ENCODE peak calls at places on chromosomes 2 and 18, in eight cellular contexts. D is transverse colon, J is stomach, N is tibial nerve, F is sigmoid colon, I is uterus, M is right lobe of liver, L is heart left ventricle. H is an unnamed sample.

GRCh38 chr2:25168256-25169072 is at the start of gene POMC:
- DNase-seq in D (peak; percentile 13), N (no peak), F (no peak), M (no peak), L (no peak), I (no peak), J (peak; percentile 27), H (peak; percentile 25)

GRCh38 chr2:232982926-232983668 is 30.0 kb downstream of the NGEF start:
- DNase-seq in L (no peak), J (no peak), N (no peak), M (no peak), I (no peak), D (no peak), F (no peak), H (no peak)

GRCh38 chr18:22043837-22044236 is 125.6 kb upstream of the GATA6 start:
- DNase-seq in F (no peak), D (no peak), M (no peak), I (no peak), N (no peak), L (no peak), J (no peak), H (no peak)

GRCh38 chr2:33620-34019 is 12.7 kb downstream of the FAM110C start:
- DNase-seq in F (no peak), I (no peak), L (no peak), N (no peak), M (no peak), J (peak; percentile 61), D (peak; percentile 68), H (peak; percentile 30)

GRCh38 chr18:31731628-31732027 is 29.1 kb downstream of the SLC25A52 start:
- DNase-seq in N (no peak), F (no peak), J (no peak), M (no peak), I (no peak), D (no peak), L (no peak), H (no peak)

GRCh38 chr2:41194235-41194634 is 742.3 kb upstream of the SLC8A1 start:
- DNase-seq in L (peak; percentile 25), F (no peak), D (no peak), I (no peak), J (peak; percentile 25), M (peak; percentile 35), N (no peak), H (peak; percentile 8)

GRCh38 chr18:79873449-79874110 is 75.8 kb downstream of the KCNG2 start:
- DNase-seq in D (no peak), F (no peak), N (no peak), J (no peak), M (peak; percentile 49), I (no peak), L (no peak), H (no peak)

GRCh38 chr2:32806857-32807256 is 139.9 kb upstream of the LTBP1 start:
- DNase-seq in I (no peak), L (no peak), J (no peak), D (no peak), F (no peak), N (no peak), M (no peak), H (no peak)

GRCh38 chr2:216149741-216150140 is 40.6 kb downstream of the XRCC5 start:
- DNase-seq in I (no peak), F (no peak), M (no peak), N (no peak), D (no peak), J (no peak), L (no peak), H (no peak)
- H3K27me3 ChIP-seq in I (no peaks in the 10 kb centered on the region), F (no peaks in the 10 kb centered on the region), M (no peaks in the 10 kb centered on the region), N (no peaks in the 10 kb centered on the region), D (no peaks in the 10 kb centered on the region), J (no peaks in the 10 kb centered on the region), L (no peaks in the 10 kb centered on the region), H (no peaks in the 10 kb centered on the region)

DNA sequence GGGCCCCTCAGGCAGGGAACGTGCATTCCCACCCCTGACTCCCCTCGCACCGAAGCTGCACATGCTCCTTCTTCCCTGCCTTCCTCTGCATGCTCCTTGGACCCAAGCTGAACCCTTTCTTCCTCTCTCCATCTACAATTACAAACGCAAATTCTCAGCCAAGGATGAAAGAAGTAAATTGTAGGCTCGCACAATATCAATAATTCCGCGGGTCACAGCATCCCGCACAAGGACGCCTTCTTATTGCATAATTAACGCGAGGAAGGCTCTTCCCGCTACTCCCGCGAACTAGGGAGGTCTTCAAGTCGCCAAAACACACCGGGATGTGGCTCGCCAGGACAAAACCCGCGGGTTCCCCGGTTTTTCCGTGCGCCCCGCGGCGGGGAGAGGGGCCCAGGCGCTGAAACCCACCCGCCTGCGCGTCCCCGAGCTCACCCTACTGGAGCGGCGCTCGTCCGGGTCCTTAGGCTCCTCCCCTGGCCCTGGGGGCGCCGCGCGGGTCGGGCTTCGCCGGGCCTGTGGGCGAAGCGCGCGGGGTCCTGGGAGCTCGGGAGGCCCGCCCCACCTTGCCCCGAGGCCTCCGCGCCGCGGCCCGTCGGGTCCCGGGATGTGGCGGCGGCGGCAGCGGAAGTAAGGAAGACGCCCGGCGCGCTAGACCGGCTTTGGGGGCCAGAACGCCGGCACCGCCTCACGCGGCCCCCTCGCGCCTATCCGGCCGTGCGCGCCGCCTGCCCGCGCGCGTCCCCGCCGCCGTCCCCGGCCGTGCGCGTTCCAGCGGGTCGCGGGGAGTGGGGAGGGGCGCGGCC is at the start of gene CHST10:
- DNase-seq in I (peak; percentile 44), M (no peak), N (no peak), D (peak; percentile 33), L (peak; percentile 67), F (peak; percentile 72), J (peak; percentile 59), H (peak; percentile 50)
- TF ChIP-seq POLR2A in I (peak; percentile 58), M (no peak), N (no peak), D (no peak), L (no peak), F (no peak), J (no peak), H (peak; percentile 11)

GRCh38 chr18:55739488-55739887 is 151.5 kb upstream of the TCF4 start:
- DNase-seq in J (no peak), I (no peak), F (no peak), M (no peak), L (no peak), N (no peak), D (no peak), H (no peak)
- H3K9me3 ChIP-seq in J (no peaks in the 10 kb centered on the region), I (no peaks in the 10 kb centered on the region), F (no peaks in the 10 kb centered on the region), M (no peaks in the 10 kb centered on the region), L (no peaks in the 10 kb centered on the region), N (no peaks in the 10 kb centered on the region), D (no peaks in the 10 kb centered on the region), H (no peaks in the 10 kb centered on the region)

GRCh38 chr2:45169339-45170190 is 160.3 kb upstream of the SIX2 start:
- DNase-seq in D (no peak), M (no peak), F (no peak), J (no peak), I (no peak), L (peak; percentile 22), N (no peak), H (peak; percentile 56)
- H3K27me3 ChIP-seq in D (peaks cover 87% of the 10 kb centered on the region), M (peaks cover 27% of the 10 kb centered on the region), F (peaks cover 75% of the 10 kb centered on the region), J (peaks cover 47% of the 10 kb centered on the region), I (peaks cover 9% of the 10 kb centered on the region), L (peaks cover 97% of the 10 kb centered on the region), N (no peaks in the 10 kb centered on the region), H (no peaks in the 10 kb centered on the region)

GRCh38 chr2:231411871-231412615 is 16.5 kb downstream of the B3GNT7 start:
- DNase-seq in F (peak; percentile 94), L (peak; percentile 78), D (peak; percentile 94), I (peak; percentile 87), J (peak; percentile 87), N (peak; percentile 87), M (peak; percentile 88), H (peak; percentile 92)
- TF ChIP-seq POLR2A in F (no peak), L (no peak), D (peak; percentile 50), I (peak; percentile 38), J (no peak), N (no peak), M (no peak), H (peak; percentile 67)

DNA sequence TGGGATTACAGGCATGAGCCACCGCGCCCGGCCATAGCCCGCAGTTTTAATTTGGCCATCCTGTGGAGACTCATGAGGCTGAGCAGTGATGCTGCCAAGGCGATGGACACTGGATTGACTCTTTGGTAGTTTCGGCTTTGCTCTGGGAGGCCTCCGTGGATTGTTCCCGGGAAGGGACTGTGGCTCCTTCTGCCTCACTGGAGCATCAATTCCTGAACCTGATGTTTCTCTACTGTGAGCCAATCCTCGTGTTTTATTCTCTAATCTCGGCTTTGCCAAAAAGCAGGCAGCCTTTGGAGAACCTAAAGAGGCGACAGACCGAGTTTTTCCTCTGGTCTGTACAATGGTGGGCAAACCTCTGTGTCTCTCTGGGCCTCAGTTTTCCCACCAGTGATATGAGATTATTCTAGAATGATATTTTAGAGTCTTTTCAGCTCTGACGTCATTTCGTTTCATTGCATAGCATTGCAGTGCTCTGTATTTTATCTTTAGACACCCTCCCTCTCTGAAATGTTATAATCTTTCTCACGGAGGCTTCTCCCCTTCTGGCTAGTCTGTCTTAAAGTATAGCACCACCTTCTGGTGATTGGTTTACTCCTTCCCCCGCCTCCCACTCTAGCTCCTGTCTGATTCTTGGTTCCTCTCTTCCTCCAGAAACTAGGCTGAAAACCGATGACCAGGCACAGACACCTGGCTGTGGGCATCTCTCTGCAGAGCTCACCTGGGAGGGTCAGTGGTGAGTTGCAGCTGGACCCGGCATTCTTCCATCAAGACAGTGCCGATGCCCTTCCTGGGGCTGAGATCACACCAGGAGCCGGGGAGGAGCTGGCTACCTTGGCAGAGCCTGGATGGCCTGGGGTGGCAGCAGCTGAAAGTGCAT is 341.3 kb downstream of the MYCN start:
- DNase-seq in N (peak; percentile 15), I (no peak), F (no peak), D (no peak), J (peak; percentile 38), M (no peak), L (no peak), H (peak; percentile 17)
- H3K9me3 ChIP-seq in N (no peaks in the 10 kb centered on the region), I (no peaks in the 10 kb centered on the region), F (no peaks in the 10 kb centered on the region), D (no peaks in the 10 kb centered on the region), J (no peaks in the 10 kb centered on the region), M (no peaks in the 10 kb centered on the region), L (no peaks in the 10 kb centered on the region), H (no peaks in the 10 kb centered on the region)

GRCh38 chr2:120401275-120402069 is 55.5 kb downstream of the INHBB start:
- DNase-seq in M (no peak), L (peak; percentile 11), I (no peak), J (no peak), F (no peak), N (no peak), D (no peak), H (no peak)
- H3K27me3 ChIP-seq in M (no peaks in the 10 kb centered on the region), L (no peaks in the 10 kb centered on the region), I (no peaks in the 10 kb centered on the region), J (no peaks in the 10 kb centered on the region), F (peaks cover 7% of the 10 kb centered on the region), N (no peaks in the 10 kb centered on the region), D (no peaks in the 10 kb centered on the region), H (no peaks in the 10 kb centered on the region)

GRCh38 chr2:150487537-150488429 is at the start of gene RND3:
- DNase-seq in I (peak; percentile 98), J (peak; percentile 96), N (peak; percentile 98), F (peak; percentile 99), D (peak; percentile 97), L (peak; percentile 96), M (peak; percentile 95), H (peak; percentile 97)

GRCh38 chr2:150484461-150484931 is 3.0 kb downstream of the RND3 start:
- DNase-seq in M (no peak), D (no peak), L (no peak), J (no peak), F (peak; percentile 65), N (no peak), I (no peak), H (no peak)

GRCh38 chr2:150485114-150485870 is 2.2 kb downstream of the RND3 start:
- DNase-seq in D (peak; percentile 89), M (peak; percentile 92), L (peak; percentile 79), J (peak; percentile 89), I (peak; percentile 53), F (peak; percentile 92), N (peak; percentile 49), H (peak; percentile 80)

GRCh38 chr2:150486539-150487484 is 655 bp downstream of the RND3 start:
- DNase-seq in I (peak; percentile 44), N (peak; percentile 48), D (peak; percentile 54), J (peak; percentile 50), F (peak; percentile 80), M (no peak), L (peak; percentile 55), H (peak; percentile 51)

GRCh38 chr2:150485871-150486538 is 1.5 kb downstream of the RND3 start:
- DNase-seq in M (peak; percentile 80), I (peak; percentile 65), N (peak; percentile 50), J (peak; percentile 80), L (peak; percentile 80), F (peak; percentile 93), D (peak; percentile 80), H (peak; percentile 82)
- TF ChIP-seq POLR2A in M (peak; percentile 64), I (peak; percentile 64), N (no peak), J (peak; percentile 9), L (no peak), F (peak; percentile 26), D (peak; percentile 73), H (peak; percentile 80)